ENCODE peak calls at places on chromosomes 4 and X, in seven cellular contexts. Z is cardiac fibroblast, X is NCI-H524, U is A549, E is retina, V is NCI-H526 treated with DMSO at 0.1 percent for 48 hours, K is T-helper 2 cell. T is an unnamed sample.

GRCh38 chr4:106019771-106020170 is 124.5 kb downstream of the NPNT start:
- DNase-seq in Z (peak), X (no peak), U (no peak), E (no peak), V (no peak), K (no peak), T (no peak)

GRCh38 chr4:142354794-142355416 is 491.2 kb downstream of the INPP4B start:
- DNase-seq in Z (no peak), X (no peak), U (no peak), E (no peak), V (no peak), K (peak), T (no peak)

GRCh38 chr4:74675673-74676279 is 118.5 kb downstream of the BTC start:
- DNase-seq in Z (peak), X (no peak), U (peak), E (no peak), V (no peak), K (no peak), T (peak)

GRCh38 chr4:147714575-147715401 is 17.1 kb upstream of the ARHGAP10 start:
- DNase-seq in Z (peak), X (no peak), U (no peak), E (no peak), V (no peak), K (no peak), T (no peak)

GRCh38 chrX:129957241-129958099 is 25.0 kb upstream of the BCORL1 start:
- DNase-seq in Z (peak), X (peak), U (peak), E (peak), V (peak), K (no peak), T (no peak)

GRCh38 chr4:32506067-32506466 is 1785.9 kb downstream of the PCDH7 start:
- DNase-seq in Z (no peak), X (no peak), U (no peak), E (no peak), V (no peak), K (no peak), T (no peak)

GRCh38 chr4:127708985-127709384 is 21.2 kb upstream of the SLC25A31 start:
- DNase-seq in Z (peak), X (no peak), U (peak), E (no peak), V (no peak), K (no peak), T (peak)

GRCh38 chr4:71206763-71207162 is 132.1 kb upstream of the SLC4A4 start:
- DNase-seq in Z (peak), X (no peak), U (no peak), E (no peak), V (no peak), K (no peak), T (no peak)

GRCh38 chr4:94516067-94516466 is 64.3 kb downstream of the PDLIM5 start:
- DNase-seq in Z (peak), X (no peak), U (no peak), E (no peak), V (no peak), K (no peak), T (no peak)

GRCh38 chr4:141131738-141132688 is 1.3 kb downstream of the RNF150 start:
- DNase-seq in Z (peak), X (no peak), U (no peak), E (peak), V (peak), K (no peak), T (no peak)

GRCh38 chr4:132417220-132417619 is 731.9 kb upstream of the PCDH10 start:
- DNase-seq in Z (peak), X (no peak), U (no peak), E (no peak), V (no peak), K (no peak), T (no peak)

GRCh38 chr4:60562353-60562752 is 637.8 kb upstream of the ADGRL3 start:
- DNase-seq in Z (no peak), X (peak), U (no peak), E (no peak), V (no peak), K (no peak), T (peak)

GRCh38 chr4:41531561-41532245 is 6.3 kb upstream of the LIMCH1 start:
- DNase-seq in Z (no peak), X (no peak), U (no peak), E (no peak), V (no peak), K (no peak), T (no peak)

GRCh38 chr4:111675746-111676145 is 469.5 kb upstream of the FAM241A start:
- DNase-seq in Z (no peak), X (no peak), U (no peak), E (no peak), V (no peak), K (no peak), T (no peak)